ENCODE peak calls at places on chromosomes 3 and 15, in five cellular contexts. G is GM12891, T is HepG2, A is GM12878, R is H1. Q is an unnamed sample.
A peak's percentile ranks its signal among the peaks of the same experiment; 100 is the strongest.

GRCh38 chr3:31779514-31779913 is 201.5 kb downstream of the OSBPL10 start:
- DNase-seq in G (no peak), T (peak; percentile 33), A (no peak), R (no peak), Q (no peak)

GRCh38 chr3:114411292-114411691 is 117.5 kb downstream of the TIGIT start:
- DNase-seq in G (no peak), T (no peak), A (no peak), R (no peak), Q (no peak)

GRCh38 chr3:15647629-15648167 is 46.2 kb downstream of the BTD start:
- DNase-seq in G (peak; percentile 47), T (no peak), A (peak; percentile 94), R (no peak), Q (peak; percentile 38)

GRCh38 chr15:101071651-101072050 is 152.5 kb downstream of the LRRK1 start:
- DNase-seq in G (no peak), T (no peak), A (no peak), R (no peak), Q (no peak)

GRCh38 chr3:187777331-187778046 is 32.2 kb upstream of the BCL6 start:
- DNase-seq in G (no peak), T (no peak), A (peak; percentile 46), R (no peak), Q (no peak)

GRCh38 chr15:57866149-57866736 is 159.7 kb downstream of the POLR2M start:
- DNase-seq in G (peak; percentile 3), T (peak; percentile 56), A (no peak), R (peak; percentile 87), Q (peak; percentile 7)

GRCh38 chr3:31610700-31611275 is 78.1 kb downstream of the STT3B start:
- DNase-seq in G (no peak), T (peak; percentile 23), A (no peak), R (no peak), Q (no peak)

GRCh38 chr3:157533298-157533870 is 30.2 kb upstream of the VEPH1 start:
- DNase-seq in G (no peak), T (no peak), A (no peak), R (no peak), Q (no peak)

GRCh38 chr3:13483988-13484695 is 4.0 kb downstream of the HDAC11 start:
- DNase-seq in G (no peak), T (no peak), A (no peak), R (no peak), Q (no peak)

GRCh38 chr15:63133786-63134185 is 12.1 kb downstream of the LACTB start:
- DNase-seq in G (no peak), T (no peak), A (no peak), R (no peak), Q (no peak)

GRCh38 chr3:141383555-141384129 is 15.3 kb downstream of the ZBTB38 start:
- DNase-seq in G (no peak), T (no peak), A (no peak), R (no peak), Q (no peak)

GRCh38 chr15:65115086-65115485 is at the start of gene UBAP1L:
- DNase-seq in G (no peak), T (no peak), A (no peak), R (no peak), Q (no peak)

GRCh38 chr3:69791111-69791510 is 51.8 kb downstream of the MITF start:
- DNase-seq in G (no peak), T (no peak), A (no peak), R (no peak), Q (no peak)

GRCh38 chr3:125140817-125141595 is 71.5 kb downstream of the SLC12A8 start:
- DNase-seq in G (no peak), T (no peak), A (no peak), R (no peak), Q (no peak)

GRCh38 chr3:46880884-46881818 is 3.6 kb downstream of the PTH1R start:
- DNase-seq in G (no peak), T (no peak), A (no peak), R (peak; percentile 66), Q (no peak)

GRCh38 chr3:79040701-79041100 is 727.1 kb downstream of the ROBO1 start:
- DNase-seq in G (no peak), T (no peak), A (no peak), R (no peak), Q (no peak)

DNA sequence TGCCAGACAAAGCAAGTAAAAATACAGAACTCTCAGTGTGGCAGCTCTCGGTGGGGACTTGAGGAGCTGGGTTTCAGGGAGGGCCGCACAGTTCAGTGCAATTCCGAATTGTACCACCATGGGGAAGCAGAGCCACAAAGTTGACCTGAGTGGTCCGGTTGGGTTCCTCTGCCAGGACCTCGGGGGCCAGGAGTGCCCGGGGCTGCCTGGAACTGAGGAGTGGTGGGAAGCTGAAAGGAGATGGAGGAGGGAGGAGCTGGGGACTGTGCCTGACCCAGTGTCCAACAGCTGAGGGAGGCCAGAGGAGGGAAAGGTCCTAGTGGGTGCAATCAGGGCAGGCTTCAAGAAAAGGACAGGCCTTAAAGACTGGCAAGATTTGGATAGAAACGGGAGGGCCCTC is 32.2 kb upstream of the TRH start:
- DNase-seq in G (peak; percentile 68), T (peak; percentile 58), A (no peak), R (peak; percentile 91), Q (peak; percentile 51)
- TF ChIP-seq TAF1 in G (no peak), T (no peak), A (no peak), R (no peak), Q (no peak)

GRCh38 chr15:77057650-77058049 is 13.3 kb downstream of the TSPAN3 start:
- DNase-seq in G (no peak), T (no peak), A (no peak), R (no peak), Q (no peak)
- TF ChIP-seq POLR2A in G (no peak), T (no peak), A (no peak), R (no peak), Q (no peak)

GRCh38 chr3:43178891-43179366 is 73.0 kb upstream of the POMGNT2 start:
- DNase-seq in G (no peak), T (peak; percentile 91), A (no peak), R (no peak), Q (no peak)

GRCh38 chr3:43177092-43177491 is 71.2 kb upstream of the POMGNT2 start:
- DNase-seq in G (no peak), T (no peak), A (no peak), R (no peak), Q (no peak)

GRCh38 chr3:43181202-43181910 is 75.5 kb upstream of the POMGNT2 start:
- DNase-seq in G (peak; percentile 12), T (no peak), A (peak; percentile 37), R (no peak), Q (no peak)

GRCh38 chr3:43176666-43177065 is 70.8 kb upstream of the POMGNT2 start:
- DNase-seq in G (no peak), T (no peak), A (no peak), R (no peak), Q (no peak)

GRCh38 chr3:43180027-43180426 is 74.1 kb upstream of the POMGNT2 start:
- DNase-seq in G (no peak), T (peak; percentile 73), A (peak; percentile 26), R (no peak), Q (no peak)
- TF ChIP-seq POLR2AphosphoS5 in G (no peak), T (no peak), A (no peak), R (no peak), Q (no peak)

GRCh38 chr15:35717721-35718120 is 171.8 kb upstream of the DPH6 start:
- DNase-seq in G (no peak), T (no peak), A (no peak), R (no peak), Q (no peak)

GRCh38 chr15:35713733-35714132 is 167.8 kb upstream of the DPH6 start:
- DNase-seq in G (no peak), T (no peak), A (no peak), R (no peak), Q (no peak)
- TF ChIP-seq TAF1 in G (no peak), T (no peak), A (no peak), R (no peak), Q (no peak)

DNA sequence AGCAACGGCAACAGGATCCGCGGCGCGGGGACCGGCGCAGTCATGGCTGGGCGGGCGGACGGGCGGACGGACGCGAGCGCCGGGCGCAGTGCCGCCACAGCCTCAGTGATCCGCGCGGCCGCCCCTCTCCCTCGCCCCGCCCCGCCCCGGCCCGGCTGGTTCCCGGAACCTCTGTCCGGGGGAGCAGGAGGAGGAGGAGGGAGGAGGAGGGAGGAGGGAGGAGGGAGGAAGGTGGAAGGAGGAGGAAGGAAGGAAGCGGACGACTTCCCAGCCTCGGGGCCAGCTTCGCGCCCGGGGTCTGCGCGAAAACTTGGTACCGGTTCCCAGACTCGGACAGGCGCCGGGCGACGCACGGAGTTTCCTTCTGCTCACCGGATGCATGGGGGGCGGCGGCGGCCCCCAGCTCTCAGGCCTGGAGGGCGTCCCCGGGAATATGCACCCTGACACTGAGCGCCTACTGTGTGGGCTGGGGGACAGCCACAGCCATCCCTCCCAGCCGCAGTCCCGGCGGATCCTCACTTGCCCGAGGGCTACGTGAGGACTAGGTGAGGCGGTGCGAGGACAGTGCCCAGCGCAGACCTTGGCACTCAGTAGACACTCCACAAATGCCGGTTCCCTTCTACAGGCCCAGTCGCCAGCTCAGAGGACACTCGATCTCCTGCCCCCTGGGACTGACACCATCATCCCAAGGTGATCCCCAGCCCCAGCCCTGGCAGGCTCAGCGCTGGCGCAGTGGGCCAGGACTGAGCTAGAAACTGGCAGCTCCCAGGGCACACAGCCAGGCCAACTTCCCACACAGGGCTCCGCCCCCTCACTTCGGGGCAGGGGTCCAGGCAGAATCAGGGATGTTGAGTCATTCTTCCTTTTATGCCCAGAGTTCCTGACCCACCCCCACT is at the start of gene SHISA5:
- DNase-seq in G (peak; percentile 68), T (no peak), A (no peak), R (no peak), Q (peak; percentile 69)
- TF ChIP-seq POLR2A in G (no peak), T (no peak), A (peak; percentile 71), R (no peak), Q (no peak)

DNA sequence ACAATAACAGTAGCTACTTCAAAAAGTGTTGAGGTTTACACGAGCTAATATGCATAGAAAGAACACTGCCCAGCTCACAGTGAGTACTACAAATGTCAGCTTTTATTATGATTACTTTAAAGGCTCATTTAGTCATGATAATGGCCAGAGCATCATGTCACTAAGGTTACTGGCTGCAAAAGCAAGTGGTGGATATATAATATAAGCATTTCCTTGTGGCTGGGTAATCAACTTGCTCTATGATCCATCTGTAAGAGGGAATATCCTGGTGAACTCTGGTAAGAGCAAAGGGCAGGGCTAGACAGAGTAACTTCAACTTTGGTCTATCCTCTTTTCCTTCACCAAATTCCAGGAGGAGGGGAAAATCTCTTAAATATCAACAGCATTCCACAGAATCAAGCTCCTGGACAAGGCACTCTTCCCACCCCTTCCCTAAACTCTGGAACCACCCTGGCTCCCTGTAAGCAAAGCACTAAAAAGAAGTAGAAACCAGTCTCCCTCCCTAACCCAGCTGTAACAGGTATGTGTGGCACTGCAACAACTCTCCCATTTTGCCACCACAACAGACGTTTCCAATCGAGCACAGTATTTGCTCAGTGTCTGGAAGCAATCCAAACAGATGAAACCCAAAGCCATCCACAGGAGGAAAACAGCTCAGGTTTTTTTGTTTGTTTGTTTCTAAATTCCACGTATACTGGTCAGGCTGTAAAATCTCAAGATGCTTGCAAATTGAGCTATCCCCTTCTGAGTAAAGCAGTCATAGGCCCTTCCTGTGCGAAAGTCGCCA is 13.4 kb downstream of the B4GALT4 start:
- DNase-seq in G (no peak), T (peak; percentile 15), A (no peak), R (no peak), Q (no peak)
- TF ChIP-seq POLR2AphosphoS5 in G (no peak), T (no peak), A (no peak), R (no peak), Q (no peak)

Q was measured in GM12892.